ENCODE peak calls at places on chromosomes 3 and 15, in nine cellular contexts. N is astrocyte of the spinal cord, L is kidney, S is cerebellar cortex, T is body of pancreas, U is HT-29, C is colonic mucosa, P is activated T-cell treated with anti-CD3 and anti-CD28 coated beads for 1 hour, H is BJ. I is an unnamed sample.

GRCh38 chr15:64635486-64635815 is 139.9 kb downstream of the RBPMS2 start:
- DNase-seq in T (peak; percentile 41), S (peak; percentile 47), P (no peak), U (peak; percentile 64), L (no peak), H (no peak), N (peak; percentile 55), C (peak; percentile 29), I (peak; percentile 53)

GRCh38 chr3:33789183-33789954 is 9.1 kb upstream of the PDCD6IP start:
- DNase-seq in L (no peak), H (no peak), C (no peak), S (no peak), T (no peak), N (no peak), P (no peak), U (no peak), I (no peak)

GRCh38 chr3:46464326-46465195 is at the start of gene LTF:
- DNase-seq in T (no peak), U (no peak), P (no peak), S (no peak), H (no peak), N (no peak), L (peak; percentile 80), C (no peak), I (no peak)

GRCh38 chr3:129836381-129837056 is 57.0 kb downstream of the TMCC1 start:
- DNase-seq in C (no peak), T (no peak), U (no peak), H (no peak), P (no peak), L (no peak), S (no peak), N (no peak), I (no peak)

GRCh38 chr3:8663177-8664061 is 18.8 kb upstream of the SSUH2 start:
- DNase-seq in C (peak; percentile 65), T (peak; percentile 83), N (peak; percentile 68), U (peak; percentile 91), L (no peak), S (peak; percentile 50), P (peak; percentile 16), H (no peak), I (peak; percentile 69)

GRCh38 chr15:92807971-92808571 is 92.1 kb upstream of the CHD2 start:
- DNase-seq in S (peak; percentile 53), H (no peak), U (peak; percentile 80), C (peak; percentile 48), T (no peak), L (no peak), P (no peak), N (peak; percentile 23), I (peak; percentile 28)

GRCh38 chr3:13584901-13585300 is 36.0 kb downstream of the FBLN2 start:
- DNase-seq in U (no peak), P (no peak), T (no peak), L (peak; percentile 58), H (no peak), N (no peak), S (no peak), C (no peak), I (no peak)

GRCh38 chr3:175386630-175387029 is 527.5 kb downstream of the NAALADL2 start:
- DNase-seq in N (peak; percentile 86), H (peak; percentile 74), P (no peak), U (no peak), L (no peak), T (no peak), C (no peak), S (no peak), I (no peak)

GRCh38 chr15:48031973-48032372 is 88.8 kb upstream of the SLC24A5 start:
- DNase-seq in T (no peak), H (no peak), L (no peak), P (no peak), U (no peak), N (no peak), C (no peak), S (no peak), I (no peak)

GRCh38 chr15:78323693-78324092 is 16.5 kb upstream of the CRABP1 start:
- DNase-seq in P (no peak), L (peak; percentile 18), C (no peak), N (no peak), U (no peak), T (no peak), S (no peak), H (no peak), I (no peak)

GRCh38 chr3:189629803-189630455 is 1.3 kb upstream of the TP63 start:
- DNase-seq in C (no peak), H (no peak), T (peak; percentile 28), L (peak; percentile 77), S (no peak), P (no peak), U (no peak), N (peak; percentile 9), I (peak; percentile 3)

GRCh38 chr3:149134560-149134959 is 5.1 kb downstream of the HPS3 start:
- DNase-seq in L (no peak), T (no peak), S (no peak), H (no peak), C (no peak), U (no peak), N (peak; percentile 67), P (no peak), I (no peak)

GRCh38 chr3:126288314-126288713 is 68.9 kb downstream of the KLF15 start:
- DNase-seq in T (peak; percentile 34), P (no peak), N (no peak), H (no peak), L (no peak), C (no peak), U (no peak), S (peak; percentile 37), I (peak; percentile 71)

GRCh38 chr3:61353353-61353752 is 102.1 kb upstream of the FHIT start:
- DNase-seq in C (no peak), S (no peak), N (no peak), U (no peak), T (no peak), L (no peak), P (no peak), H (no peak), I (peak; percentile 78)

GRCh38 chr3:127789051-127789450 is 33.3 kb downstream of the MGLL start:
- DNase-seq in H (no peak), L (peak; percentile 48), C (no peak), P (no peak), S (no peak), N (no peak), U (no peak), T (no peak), I (no peak)

GRCh38 chr15:74227968-74228722 is 8.0 kb upstream of the CCDC33 start:
- DNase-seq in T (no peak), L (no peak), U (peak; percentile 87), C (peak; percentile 57), S (no peak), H (no peak), P (no peak), N (peak; percentile 29), I (no peak)

GRCh38 chr3:105758451-105758850 is 110.4 kb downstream of the CBLB start:
- DNase-seq in P (no peak), L (no peak), U (no peak), H (no peak), S (no peak), C (no peak), T (no peak), N (no peak), I (no peak)

GRCh38 chr3:51274052-51274451 is 111.0 kb upstream of the MANF start:
- DNase-seq in L (no peak), N (no peak), S (no peak), P (no peak), H (no peak), C (no peak), T (no peak), U (no peak), I (no peak)

GRCh38 chr15:35912196-35912595 is 366.2 kb upstream of the DPH6 start:
- DNase-seq in T (no peak), S (no peak), H (no peak), U (no peak), P (no peak), C (no peak), N (peak; percentile 2), L (no peak), I (no peak)

GRCh38 chr3:142152349-142152748 is 3.0 kb upstream of the TFDP2 start:
- DNase-seq in H (no peak), P (no peak), T (peak; percentile 23), N (no peak), C (no peak), L (no peak), S (no peak), U (peak; percentile 26), I (no peak)

I was measured in Ammon's horn.